ENCODE peak calls at places on chromosomes 12 and 14, in five cellular contexts. A is SK-N-SH, B is HepG2, X is GM12878, W is K562. I is an unnamed sample.
A peak's percentile ranks its signal among the peaks of the same experiment; 100 is the strongest.

GRCh38 chr14:52015411-52016030 is 26.2 kb downstream of the RTRAF start:
- DNase-seq in A (peak; percentile 40), B (peak; percentile 8), X (no peak), W (peak; percentile 9), I (peak; percentile 61)

GRCh38 chr14:91264151-91265150 is 19.9 kb upstream of the GPR68 start:
- DNase-seq in A (no peak), B (no peak), X (no peak), W (peak; percentile 51), I (no peak)

GRCh38 chr14:74407021-74407800 is 18.8 kb downstream of the SYNDIG1L start:
- DNase-seq in A (no peak), B (no peak), X (no peak), W (no peak), I (no peak)

GRCh38 chr12:120962487-120963054 is 15.8 kb upstream of the HNF1A start:
- DNase-seq in A (no peak), B (no peak), X (no peak), W (no peak), I (no peak)

GRCh38 chr14:53953002-53953827 is 3.4 kb downstream of the BMP4 start:
- DNase-seq in A (peak; percentile 75), B (peak; percentile 69), X (no peak), W (peak; percentile 13), I (peak; percentile 86)

GRCh38 chr14:59215353-59215752 is 26.9 kb downstream of the DAAM1 start:
- DNase-seq in A (no peak), B (peak; percentile 78), X (no peak), W (no peak), I (no peak)

GRCh38 chr14:72443991-72444431 is 449.9 kb downstream of the DPF3 start:
- DNase-seq in A (no peak), B (no peak), X (peak; percentile 28), W (no peak), I (no peak)

GRCh38 chr14:97977711-97978261 is 1180.6 kb downstream of the VRK1 start:
- DNase-seq in A (peak; percentile 60), B (no peak), X (no peak), W (no peak), I (peak; percentile 43)

GRCh38 chr12:132729541-132730320 is 19.1 kb downstream of the PGAM5 start:
- DNase-seq in A (peak; percentile 52), B (no peak), X (no peak), W (no peak), I (no peak)

GRCh38 chr14:47438650-47439140 is 236.7 kb downstream of the MDGA2 start:
- DNase-seq in A (no peak), B (no peak), X (no peak), W (no peak), I (no peak)

GRCh38 chr12:99131761-99132199 is 486.7 kb downstream of the APAF1 start:
- DNase-seq in A (no peak), B (no peak), X (no peak), W (no peak), I (peak; percentile 79)

GRCh38 chr12:112199136-112199535 is 73.8 kb downstream of the TRAFD1 start:
- DNase-seq in A (no peak), B (no peak), X (no peak), W (no peak), I (no peak)

GRCh38 chr12:26648999-26649398 is 184.0 kb downstream of the ITPR2 start:
- DNase-seq in A (no peak), B (no peak), X (no peak), W (no peak), I (no peak)

GRCh38 chr12:111444706-111445310 is 39.1 kb downstream of the SH2B3 start:
- DNase-seq in A (no peak), B (no peak), X (peak; percentile 94), W (no peak), I (no peak)

GRCh38 chr12:28507055-28507454 is 316.8 kb downstream of the CCDC91 start:
- DNase-seq in A (no peak), B (no peak), X (no peak), W (no peak), I (no peak)

GRCh38 chr12:46963977-46964376 is 115.4 kb upstream of the PCED1B start:
- DNase-seq in A (no peak), B (no peak), X (no peak), W (no peak), I (no peak)

GRCh38 chr12:118743896-118744700 is 237.2 kb upstream of the SRRM4 start:
- DNase-seq in A (peak; percentile 34), B (no peak), X (no peak), W (no peak), I (no peak)

GRCh38 chr14:105250008-105250366 is 1.7 kb downstream of the BTBD6 start:
- DNase-seq in A (no peak), B (no peak), X (no peak), W (no peak), I (no peak)

GRCh38 chr12:30026621-30027234 is 243.0 kb upstream of the TMTC1 start:
- DNase-seq in A (no peak), B (no peak), X (no peak), W (no peak), I (no peak)

GRCh38 chr12:52434096-52434733 is at the start of gene KRT75:
- DNase-seq in A (no peak), B (no peak), X (no peak), W (no peak), I (no peak)

GRCh38 chr12:132218915-132219314 is 74.7 kb downstream of the NOC4L start:
- DNase-seq in A (peak; percentile 77), B (peak; percentile 35), X (no peak), W (peak; percentile 71), I (no peak)

GRCh38 chr12:97142737-97143450 is 235.8 kb downstream of the NEDD1 start:
- DNase-seq in A (no peak), B (no peak), X (no peak), W (no peak), I (no peak)

GRCh38 chr12:2166696-2167095 is 113.9 kb downstream of the CACNA1C start:
- DNase-seq in A (no peak), B (no peak), X (no peak), W (no peak), I (no peak)

GRCh38 chr14:61489932-61490331 is 168.6 kb downstream of the PRKCH start:
- DNase-seq in A (no peak), B (no peak), X (no peak), W (no peak), I (no peak)

DNA sequence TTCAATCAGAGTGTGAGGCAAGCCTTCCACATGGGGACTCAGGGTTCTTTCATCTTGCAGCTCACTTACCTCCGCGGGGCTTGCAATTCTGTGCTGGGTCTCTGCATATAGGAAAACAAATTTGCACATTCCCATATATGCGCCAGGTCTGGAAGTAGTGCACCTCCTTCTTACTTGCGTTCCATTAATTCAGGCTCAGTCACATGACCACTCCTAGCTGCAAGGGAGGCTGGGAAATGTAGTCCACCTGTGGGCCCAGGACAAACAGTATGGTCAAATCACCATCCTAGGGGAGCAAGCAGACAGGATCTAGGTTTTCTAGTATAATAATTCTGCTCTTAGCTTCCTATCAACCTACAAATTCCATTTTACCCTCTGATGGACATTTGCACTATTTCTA is 160.4 kb downstream of the AACS start:
- DNase-seq in A (no peak), B (no peak), X (no peak), W (no peak), I (no peak)
- TF ChIP-seq SIN3A in A (no peak), B (no peak), X (no peak), W (no peak), I (no peak)

DNA sequence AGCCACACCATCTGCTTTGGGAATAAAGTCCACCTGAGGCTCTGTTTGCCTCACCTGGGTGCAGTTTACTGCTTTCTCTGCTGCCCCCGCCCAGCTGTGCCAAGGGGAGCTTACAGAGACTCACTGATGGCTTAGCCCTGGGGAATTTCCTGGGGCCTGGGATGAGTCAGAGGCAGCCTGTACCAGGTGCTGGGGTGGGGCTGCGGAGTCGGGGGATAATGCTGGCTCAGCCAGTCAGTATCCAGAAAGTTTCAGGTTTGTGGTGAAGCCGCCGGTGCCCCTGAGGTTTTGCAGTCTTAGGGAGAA is 22.3 kb downstream of the PLEKHG3 start:
- DNase-seq in A (no peak), B (no peak), X (no peak), W (no peak), I (no peak)
- TF ChIP-seq TAF1 in A (no peak), B (no peak), X (no peak), W (no peak), I (no peak)

DNA sequence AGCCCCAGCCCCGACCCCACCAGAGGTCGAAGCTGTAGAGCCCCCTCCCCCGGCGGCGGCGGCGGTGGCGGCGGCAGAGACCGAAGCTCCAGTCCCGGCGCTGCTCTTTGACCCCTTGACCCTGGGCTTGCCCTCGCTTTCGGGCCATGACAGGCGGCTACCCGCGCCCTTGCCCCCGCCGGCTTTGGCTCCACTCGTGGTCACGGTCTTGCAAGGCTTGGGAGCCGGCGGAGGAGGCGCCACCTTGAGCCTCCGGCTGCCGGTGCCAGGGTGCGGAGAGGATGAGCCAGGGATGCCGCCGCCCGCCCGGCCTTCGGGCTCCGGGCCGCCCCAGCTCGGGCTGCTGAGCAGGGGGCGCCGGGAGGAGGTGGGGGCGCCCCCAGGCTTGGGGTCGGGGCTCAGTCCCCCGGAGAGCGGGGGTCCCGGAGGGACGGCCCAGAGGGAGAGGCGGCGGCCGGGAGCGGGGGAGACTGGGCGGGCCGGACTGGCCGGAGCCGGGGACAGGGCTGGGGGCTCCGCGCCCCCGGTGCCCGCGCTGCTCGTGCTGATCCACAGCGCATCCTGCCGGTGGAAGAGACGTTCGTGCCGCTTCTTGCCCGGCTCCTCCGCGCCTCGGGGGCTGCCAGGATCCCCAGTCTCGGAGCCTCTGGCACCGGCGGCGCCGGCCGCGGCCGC is 938 bp downstream of the AGAP2 start:
- DNase-seq in A (peak; percentile 84), B (no peak), X (no peak), W (no peak), I (no peak)
- TF ChIP-seq SIN3A in A (no peak), B (no peak), X (no peak), W (no peak), I (no peak)

DNA sequence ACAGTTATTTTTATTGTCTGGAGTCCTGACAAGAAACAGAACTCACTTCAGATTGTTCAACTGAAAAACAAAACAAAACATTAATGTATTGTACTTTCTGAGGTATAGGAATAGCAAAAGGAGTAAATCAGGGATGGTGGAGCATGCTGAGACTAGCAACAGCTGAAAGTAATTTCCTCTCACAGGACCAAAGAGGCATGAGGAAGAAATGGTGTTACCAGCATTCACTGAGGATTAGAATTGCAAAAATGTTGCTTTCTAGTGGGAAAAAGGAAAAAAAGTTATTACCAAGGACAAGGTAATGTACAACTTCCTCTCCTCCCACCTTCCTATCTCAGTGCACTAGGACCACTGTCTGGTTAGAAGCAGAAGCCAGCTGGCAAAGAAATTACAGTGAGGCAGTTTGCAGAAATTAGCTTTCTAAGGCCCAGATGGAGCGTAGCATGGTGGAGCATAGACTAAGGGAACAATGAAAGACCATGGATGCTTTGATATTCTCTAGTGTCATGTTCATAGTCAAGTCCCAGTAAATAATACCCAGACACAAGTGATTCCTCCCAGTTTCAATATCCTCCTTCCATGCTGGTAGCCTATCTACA is 133.6 kb upstream of the DCN start:
- DNase-seq in A (no peak), B (no peak), X (no peak), W (no peak), I (no peak)
- TF ChIP-seq TAF1 in A (no peak), B (no peak), X (no peak), W (no peak), I (no peak)

GRCh38 chr14:76050797-76051392 is 65.3 kb downstream of the IFT43 start:
- DNase-seq in A (peak; percentile 63), B (peak; percentile 47), X (peak; percentile 21), W (peak; percentile 33), I (no peak)
- TF ChIP-seq SIN3A in A (no peak), B (no peak), X (no peak), W (no peak), I (no peak)

I was measured in H1.